ENCODE peak calls at places on chromosomes 2 and 18, in eight cellular contexts. T is activated T-helper 9 cell treated with anti-CD3 and anti-CD28 coated beads, Interleukin-2, amount 50 U/mL, for 16 hours; R is ELF-1; F is epithelial cell of prostate; P is left ventricle myocardium superior; W is stimulated activated CD4-positive, alpha-beta T cell treated with anti-CD3 and anti-CD28 coated beads, Interleukin-1b, Interleukin-23, amount 100 ng/mL, for 24 hours; U is posterior vena cava; J is pulmonary artery endothelial cell. K is an unnamed sample.

GRCh38 chr2:207929923-207930322 is 95.4 kb downstream of the PLEKHM3 start:
- DNase-seq in T (no peak), R (no peak), F (no peak), P (no peak), W (no peak), U (no peak), J (no peak), K (no peak)

GRCh38 chr18:60047556-60047955 is 147.8 kb downstream of the PMAIP1 start:
- DNase-seq in T (no peak), R (no peak), F (no peak), P (no peak), W (no peak), U (no peak), J (no peak), K (no peak)

GRCh38 chr2:55229221-55229620 is 2.9 kb downstream of the CLHC1 start:
- DNase-seq in T (no peak), R (no peak), F (no peak), P (no peak), W (no peak), U (no peak), J (no peak), K (peak)

GRCh38 chr2:186422226-186422625 is 63.8 kb upstream of the ZC3H15 start:
- DNase-seq in T (no peak), R (no peak), F (peak), P (peak), W (no peak), U (peak), J (no peak), K (no peak)

GRCh38 chr2:74564222-74564621 is 9.7 kb downstream of the DOK1 start:
- DNase-seq in T (no peak), R (no peak), F (no peak), P (no peak), W (no peak), U (no peak), J (no peak), K (peak)

GRCh38 chr18:46502444-46502843 is 154.6 kb downstream of the LOXHD1 start:
- DNase-seq in T (no peak), R (peak), F (no peak), P (no peak), W (no peak), U (no peak), J (no peak), K (peak)

GRCh38 chr2:16537347-16537746 is 128.3 kb downstream of the CYRIA start:
- DNase-seq in T (no peak), R (no peak), F (peak), P (no peak), W (no peak), U (no peak), J (no peak), K (no peak)

GRCh38 chr18:68574311-68574710 is 140.6 kb downstream of the TMX3 start:
- DNase-seq in T (no peak), R (no peak), F (no peak), P (no peak), W (no peak), U (no peak), J (no peak), K (no peak)

GRCh38 chr18:21598726-21599584 is 1.5 kb downstream of the ESCO1 start:
- DNase-seq in T (no peak), R (peak), F (no peak), P (no peak), W (no peak), U (no peak), J (no peak), K (peak)

GRCh38 chr2:584863-585823 is 92.1 kb downstream of the TMEM18 start:
- DNase-seq in T (peak), R (peak), F (no peak), P (no peak), W (no peak), U (no peak), J (no peak), K (peak)

GRCh38 chr2:54597153-54597827 is 126.2 kb upstream of the EML6 start:
- DNase-seq in T (no peak), R (no peak), F (no peak), P (peak), W (no peak), U (no peak), J (no peak), K (peak)

GRCh38 chr18:74745658-74746403 is 148.2 kb downstream of the ZNF407 start:
- DNase-seq in T (no peak), R (no peak), F (peak), P (no peak), W (no peak), U (no peak), J (peak), K (peak)

GRCh38 chr2:136257893-136258292 is 139.9 kb upstream of the CXCR4 start:
- DNase-seq in T (no peak), R (no peak), F (no peak), P (no peak), W (no peak), U (no peak), J (no peak), K (no peak)

K was measured in islet precursor cell.